ENCODE peak calls at places on chromosomes 16 and 17, in six cellular contexts. D is H1, X is fibroblast of the aortic adventitia, Z is fibroblast of lung, C is heart left ventricle, Q is cardiac muscle cell. B is an unnamed sample.

GRCh38 chr16:87457724-87458423 is 35.0 kb downstream of the ZCCHC14 start:
- DNase-seq in Z (peak), C (no peak), D (no peak), Q (no peak), X (peak), B (no peak)

GRCh38 chr16:61050547-61050946 is 985.7 kb downstream of the CDH8 start:
- DNase-seq in X (no peak), Q (no peak), C (no peak), D (no peak), Z (no peak), B (no peak)

GRCh38 chr16:49494386-49495150 is 121.0 kb downstream of the C16orf78 start:
- DNase-seq in C (no peak), Z (no peak), Q (no peak), X (no peak), D (no peak), B (no peak)

GRCh38 chr16:89970011-89970410 is 21.5 kb downstream of the DEF8 start:
- DNase-seq in Z (no peak), Q (no peak), C (no peak), D (no peak), X (no peak), B (no peak)

GRCh38 chr16:24203675-24204074 is 52.5 kb upstream of the CACNG3 start:
- DNase-seq in C (no peak), Z (no peak), Q (no peak), X (no peak), D (no peak), B (no peak)

GRCh38 chr17:77840156-77840555 is 118.3 kb upstream of the TNRC6C start:
- DNase-seq in X (peak), C (peak), Q (no peak), D (no peak), Z (peak), B (no peak)

GRCh38 chr17:50817838-50818237 is 17.5 kb upstream of the WFIKKN2 start:
- DNase-seq in Q (no peak), C (no peak), X (no peak), D (no peak), Z (peak), B (no peak)

GRCh38 chr16:10617662-10618420 is 37.4 kb upstream of the EMP2 start:
- DNase-seq in D (no peak), Q (no peak), X (no peak), Z (peak), C (no peak), B (no peak)

GRCh38 chr16:50304467-50305440 is 38.4 kb downstream of the ADCY7 start:
- DNase-seq in Q (no peak), X (no peak), Z (no peak), D (peak), C (no peak), B (no peak)

GRCh38 chr16:74075393-74075792 is 221.2 kb upstream of the PSMD7 start:
- DNase-seq in X (no peak), Q (no peak), D (no peak), Z (no peak), C (no peak), B (no peak)

GRCh38 chr17:44197980-44198720 is 1.5 kb downstream of the ATXN7L3 start:
- DNase-seq in Q (peak), C (no peak), Z (peak), X (peak), D (no peak), B (peak)

GRCh38 chr16:11257131-11257938 is 1.3 kb upstream of the SOCS1 start:
- DNase-seq in Z (peak), Q (peak), D (peak), X (peak), C (peak), B (peak)

GRCh38 chr17:77141846-77142449 is 1.2 kb downstream of the SEC14L1 start:
- DNase-seq in Q (no peak), Z (peak), X (no peak), D (no peak), C (no peak), B (no peak)

GRCh38 chr16:80804061-80804450 is 342 bp downstream of the CDYL2 start:
- DNase-seq in Q (peak), C (peak), D (peak), Z (peak), X (peak), B (peak)

GRCh38 chr17:57902800-57903759 is 52.1 kb downstream of the CUEDC1 start:
- DNase-seq in Z (peak), X (peak), Q (no peak), D (no peak), C (peak), B (peak)

GRCh38 chr17:78723001-78723796 is 58.9 kb downstream of the CYTH1 start:
- DNase-seq in C (peak), D (peak), Q (peak), X (peak), Z (peak), B (no peak)

GRCh38 chr17:35540589-35541404 is 3.3 kb upstream of the SLFN12L start:
- DNase-seq in D (no peak), X (peak), C (peak), Z (peak), Q (no peak), B (no peak)

GRCh38 chr16:81036751-81037350 is 1.2 kb downstream of the ATMIN start:
- DNase-seq in C (no peak), D (no peak), Q (no peak), Z (peak), X (peak), B (no peak)

GRCh38 chr16:49282690-49283375 is 1.2 kb upstream of the CBLN1 start:
- DNase-seq in Q (peak), C (peak), D (peak), X (no peak), Z (no peak), B (no peak)

GRCh38 chr17:77207689-77208216 is 67.0 kb downstream of the SEC14L1 start:
- DNase-seq in Z (no peak), Q (no peak), C (no peak), X (no peak), D (no peak), B (no peak)

GRCh38 chr16:74695450-74696422 is 4.9 kb downstream of the MLKL start:
- DNase-seq in Z (peak), Q (peak), C (peak), D (peak), X (peak), B (peak)

GRCh38 chr16:77273-77806 is 685 bp upstream of the MPG start:
- DNase-seq in D (peak), Q (peak), X (peak), Z (peak), C (peak), B (no peak)

GRCh38 chr16:30335598-30336474 is 19.3 kb downstream of the CD2BP2 start:
- DNase-seq in D (no peak), Q (no peak), C (peak), X (peak), Z (peak), B (no peak)

GRCh38 chr17:67431210-67432015 is 54.3 kb downstream of the PITPNC1 start:
- DNase-seq in Z (peak), Q (no peak), D (no peak), C (no peak), X (peak), B (no peak)

GRCh38 chr17:28956112-28956511 is 4.8 kb upstream of the PHF12 start:
- DNase-seq in D (no peak), C (no peak), X (no peak), Q (no peak), Z (no peak), B (no peak)

GRCh38 chr17:19904924-19905323 is 37.2 kb upstream of the ULK2 start:
- DNase-seq in C (peak), X (no peak), Z (no peak), Q (no peak), D (no peak), B (no peak)

GRCh38 chr17:73522696-73523095 is 121.5 kb downstream of the SDK2 start:
- DNase-seq in X (no peak), D (no peak), Q (no peak), Z (no peak), C (peak), B (no peak)

GRCh38 chr17:57276621-57277020 is 20.3 kb downstream of the MSI2 start:
- DNase-seq in Z (no peak), D (no peak), C (no peak), X (no peak), Q (no peak), B (no peak)

GRCh38 chr17:47188799-47189731 is at the start of gene CDC27:
- DNase-seq in X (peak), C (peak), Z (peak), Q (peak), D (peak), B (peak)

GRCh38 chr17:7842950-7843535 is 9.0 kb downstream of the KDM6B start:
- DNase-seq in X (peak), C (peak), Q (peak), D (peak), Z (peak), B (peak)

GRCh38 chr17:82615084-82616020 is 32.9 kb downstream of the WDR45B start:
- DNase-seq in X (no peak), Z (no peak), D (peak), C (no peak), Q (no peak), B (no peak)

GRCh38 chr16:56767018-56767417 is 37.1 kb downstream of the NUP93 start:
- DNase-seq in D (no peak), C (no peak), Q (peak), Z (no peak), X (no peak), B (no peak)

GRCh38 chr17:74177018-74177450 is 26.4 kb upstream of the RPL38 start:
- DNase-seq in Z (peak), X (peak), Q (no peak), D (no peak), C (no peak), B (no peak)

GRCh38 chr17:3647769-3648540 is 11.4 kb downstream of the CTNS start:
- DNase-seq in C (peak), Z (peak), Q (peak), X (peak), D (peak), B (no peak)

GRCh38 chr17:60391419-60392041 is 403 bp downstream of the USP32 start:
- DNase-seq in D (no peak), X (no peak), C (no peak), Z (no peak), Q (peak), B (no peak)

GRCh38 chr17:60392845-60393702 is 1.1 kb upstream of the USP32 start:
- DNase-seq in Q (peak), D (no peak), C (no peak), Z (peak), X (peak), B (no peak)

GRCh38 chr17:60390881-60391418 is 983 bp downstream of the USP32 start:
- DNase-seq in C (no peak), Q (peak), X (peak), D (no peak), Z (peak), B (peak)

GRCh38 chr17:60393840-60394529 is 2.1 kb upstream of the USP32 start:
- DNase-seq in Q (no peak), X (no peak), D (no peak), Z (no peak), C (no peak), B (peak)

GRCh38 chr17:60392042-60392844 is at the start of gene USP32:
- DNase-seq in D (peak), Z (peak), X (peak), C (peak), Q (peak), B (peak)
- TF ChIP-seq CTCF in D (no peak), Z (no peak), X (peak), C (peak), Q (peak), B (no peak)

DNA sequence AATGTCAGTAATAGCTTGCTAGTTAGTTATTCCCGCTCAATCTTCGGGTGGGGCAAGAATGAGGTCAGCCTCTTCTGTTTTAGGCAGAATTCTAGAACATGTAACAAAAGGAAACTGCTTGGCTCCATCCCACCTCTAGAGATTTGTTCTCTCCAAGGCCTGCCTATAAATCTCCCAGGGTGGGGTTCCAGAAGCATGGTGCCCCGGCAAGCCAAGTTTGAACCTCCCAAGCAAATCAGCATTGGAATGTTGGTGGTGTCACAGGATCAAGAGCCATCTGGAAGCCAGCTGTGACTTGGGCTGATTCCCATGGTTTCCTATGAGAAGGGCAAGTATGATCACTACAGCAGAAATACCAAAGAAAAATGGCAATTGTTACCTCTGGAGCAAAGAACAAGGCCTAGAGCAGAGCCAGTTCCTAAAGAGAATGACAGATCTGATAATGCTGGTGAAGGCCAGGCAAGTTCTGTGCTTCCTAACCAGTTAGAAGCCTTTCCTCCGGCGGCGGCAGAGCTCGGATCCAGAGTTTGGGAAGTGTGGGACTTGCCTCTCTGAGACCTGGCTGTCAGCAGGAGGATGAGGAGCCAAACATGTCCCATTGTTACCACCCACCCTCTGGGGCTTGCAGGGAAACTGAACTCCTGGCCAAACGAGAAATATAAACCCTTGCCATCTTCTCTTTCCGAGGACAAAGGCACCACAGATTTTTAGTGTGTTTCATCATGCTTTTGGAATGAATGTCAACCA is 80.0 kb upstream of the SMURF2 start:
- DNase-seq in C (peak), D (no peak), Q (no peak), X (peak), Z (peak), B (no peak)
- TF ChIP-seq CTCF in C (no peak), D (no peak), Q (no peak), X (no peak), Z (no peak), B (no peak)

DNA sequence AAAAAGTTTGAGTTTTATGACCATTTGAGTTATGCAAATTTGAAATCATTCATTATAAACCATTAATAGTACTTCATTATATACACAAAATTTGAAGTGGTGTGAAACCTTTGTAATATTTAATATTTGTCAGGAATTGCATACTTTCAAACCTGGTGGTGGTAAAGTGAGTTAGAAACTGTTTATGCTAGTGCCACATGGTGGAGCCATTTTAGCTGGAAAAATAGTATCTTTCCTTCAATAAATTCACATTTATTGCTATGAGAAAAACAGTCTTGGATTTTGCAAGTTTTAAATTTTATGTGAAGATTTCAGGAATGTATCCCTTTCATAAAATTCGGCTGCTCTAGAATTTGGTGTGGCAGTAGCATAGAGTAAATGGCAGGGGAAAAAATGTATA is 7.3 kb upstream of the BLMH start:
- DNase-seq in Q (no peak), Z (no peak), X (peak), D (no peak), C (no peak), B (no peak)
- TF ChIP-seq CTCF in Q (peak), Z (peak), X (peak), D (peak), C (no peak), B (no peak)

GRCh38 chr16:78596348-78596995 is 497.0 kb downstream of the WWOX start:
- DNase-seq in D (no peak), X (no peak), C (no peak), Z (no peak), Q (no peak), B (no peak)

GRCh38 chr16:78594191-78594590 is 494.7 kb downstream of the WWOX start:
- DNase-seq in C (no peak), Q (no peak), D (no peak), Z (no peak), X (no peak), B (no peak)

GRCh38 chr16:78596996-78597422 is 497.6 kb downstream of the WWOX start:
- DNase-seq in D (no peak), Z (no peak), X (no peak), C (no peak), Q (no peak), B (no peak)

GRCh38 chr16:78591682-78592103 is 492.2 kb downstream of the WWOX start:
- DNase-seq in X (no peak), C (no peak), Q (peak), Z (no peak), D (no peak), B (no peak)

DNA sequence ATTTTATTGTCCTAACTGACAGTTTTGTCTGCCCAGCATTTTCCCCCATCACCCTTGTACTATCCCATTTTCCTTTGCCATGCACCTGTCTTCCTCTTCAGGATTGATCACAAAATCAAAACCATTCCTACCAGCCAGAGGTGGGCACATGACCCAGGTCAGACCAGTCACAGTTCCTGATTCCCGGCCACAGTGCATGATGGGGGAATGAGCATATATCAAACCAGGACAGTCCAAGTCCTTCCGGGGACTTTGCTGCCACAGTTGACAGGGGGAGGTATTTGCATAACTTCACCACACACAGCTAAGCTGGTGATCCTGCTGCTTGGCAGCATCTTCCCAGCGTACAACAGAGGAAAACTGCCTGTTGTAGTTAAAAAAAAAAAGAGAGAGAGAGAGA is 493.9 kb downstream of the WWOX start:
- DNase-seq in Z (no peak), X (no peak), Q (no peak), C (no peak), D (no peak), B (no peak)
- TF ChIP-seq CTCF in Z (no peak), X (no peak), Q (no peak), C (no peak), D (no peak), B (no peak)

DNA sequence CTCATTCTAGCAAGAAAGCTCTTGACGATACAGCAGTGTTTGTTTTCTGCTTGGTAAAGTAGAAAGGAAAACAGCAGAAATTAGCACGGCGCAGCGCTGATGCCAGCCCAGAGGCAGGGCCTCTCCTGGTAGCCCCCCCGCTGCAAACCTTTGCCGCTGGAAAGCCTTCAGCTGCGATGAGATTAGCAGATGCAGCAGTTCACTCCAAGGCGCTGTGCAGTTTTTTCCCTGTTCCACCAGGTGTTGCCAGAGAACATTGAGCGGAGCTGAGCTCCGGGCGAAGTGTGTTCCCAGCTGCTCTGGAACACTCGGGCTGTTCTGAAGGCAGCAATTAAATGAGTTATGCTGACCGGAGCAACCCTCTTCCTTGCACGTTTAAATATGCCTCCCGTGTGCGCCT is 72.5 kb downstream of the RBFOX1 start:
- DNase-seq in Q (peak), X (no peak), D (peak), Z (no peak), C (peak), B (no peak)
- TF ChIP-seq CTCF in Q (no peak), X (no peak), D (peak), Z (no peak), C (no peak), B (no peak)